ENCODE peak calls at places on chromosomes 6 and 20, in ten cellular contexts. I is CD4-positive, CD25-positive, alpha-beta regulatory T cell; Z is GM23248; J is lower lobe of right lung; E is tibial nerve; S is OCI-LY7; C is CD4-positive, alpha-beta T cell; G is GM23338; H is uterus; V is CD8-positive, alpha-beta T cell. F is an unnamed sample.

GRCh38 chr20:53960586-53961386 is 109.6 kb downstream of the BCAS1 start:
- DNase-seq in H (no peak), S (no peak), Z (peak), V (no peak), G (no peak), J (no peak), C (no peak), E (no peak), I (no peak), F (peak)

GRCh38 chr6:52547647-52548352 is 29.1 kb downstream of the TRAM2 start:
- DNase-seq in J (no peak), G (no peak), E (no peak), H (no peak), V (no peak), S (no peak), I (no peak), C (no peak), Z (no peak), F (no peak)

GRCh38 chr6:137883400-137883888 is 16.4 kb downstream of the TNFAIP3 start:
- DNase-seq in C (no peak), V (no peak), E (no peak), J (no peak), G (no peak), I (no peak), S (no peak), Z (no peak), H (no peak), F (no peak)

GRCh38 chr6:43297644-43298564 is at the start of gene SLC22A7:
- DNase-seq in E (no peak), I (no peak), V (no peak), G (no peak), J (no peak), Z (peak), H (no peak), C (no peak), S (no peak), F (no peak)

GRCh38 chr6:161830866-161831600 is 557.2 kb upstream of the AGPAT4 start:
- DNase-seq in I (no peak), G (no peak), H (no peak), S (no peak), J (no peak), E (no peak), C (no peak), V (no peak), Z (no peak), F (no peak)

GRCh38 chr6:82767037-82767436 is 298.6 kb downstream of the UBE3D start:
- DNase-seq in C (no peak), Z (no peak), V (no peak), H (no peak), G (peak), J (no peak), E (no peak), S (no peak), I (no peak), F (no peak)

GRCh38 chr20:9235518-9235917 is 166.6 kb downstream of the PLCB4 start:
- DNase-seq in J (no peak), H (no peak), G (no peak), S (no peak), C (no peak), Z (peak), I (no peak), V (no peak), E (no peak), F (no peak)

GRCh38 chr6:52063584-52064400 is 23.6 kb downstream of the PKHD1 start:
- DNase-seq in I (peak), V (peak), E (no peak), H (no peak), Z (peak), J (no peak), G (peak), C (peak), S (peak), F (peak)

GRCh38 chr6:128327890-128328289 is 192.5 kb downstream of the PTPRK start:
- DNase-seq in V (no peak), S (peak), I (peak), H (no peak), G (peak), Z (peak), E (no peak), C (no peak), J (no peak), F (no peak)

GRCh38 chr6:164042212-164042611 is 627.7 kb downstream of the QKI start:
- DNase-seq in G (no peak), Z (no peak), C (no peak), J (no peak), H (no peak), E (no peak), I (no peak), S (no peak), V (no peak), F (no peak)

GRCh38 chr6:24489881-24490280 is 503 bp upstream of the GPLD1 start:
- DNase-seq in I (no peak), C (no peak), E (no peak), H (no peak), G (no peak), S (no peak), J (no peak), Z (peak), V (no peak), F (no peak)

GRCh38 chr6:111602481-111603404 is 2.9 kb downstream of the TRAF3IP2 start:
- DNase-seq in C (no peak), S (no peak), J (no peak), I (no peak), Z (peak), G (no peak), H (peak), V (no peak), E (no peak), F (no peak)

GRCh38 chr6:56259682-56260081 is 12.3 kb upstream of the COL21A1 start:
- DNase-seq in Z (peak), E (no peak), H (no peak), S (no peak), J (no peak), C (no peak), G (no peak), I (no peak), V (no peak), F (peak)

GRCh38 chr20:52031574-52032303 is 159.8 kb downstream of the ZFP64 start:
- DNase-seq in H (peak), E (no peak), I (peak), V (no peak), S (no peak), J (no peak), Z (peak), C (no peak), G (peak), F (peak)

GRCh38 chr6:148379966-148380653 is 37.5 kb downstream of the SASH1 start:
- DNase-seq in Z (peak), G (no peak), I (no peak), J (no peak), H (no peak), V (no peak), C (no peak), S (no peak), E (no peak), F (no peak)

GRCh38 chr6:42970859-42971612 is 7.9 kb downstream of the PEX6 start:
- DNase-seq in I (no peak), J (no peak), E (no peak), G (no peak), Z (peak), H (no peak), C (no peak), V (no peak), S (no peak), F (no peak)

GRCh38 chr6:128821116-128821515 is 61.8 kb upstream of the LAMA2 start:
- DNase-seq in V (no peak), J (no peak), E (no peak), G (no peak), Z (no peak), C (no peak), S (no peak), H (no peak), I (no peak), F (no peak)

GRCh38 chr6:169801396-169802160 is 50.2 kb downstream of the ERMARD start:
- DNase-seq in V (no peak), I (no peak), S (no peak), J (no peak), H (no peak), G (no peak), C (no peak), E (no peak), Z (no peak), F (no peak)

GRCh38 chr20:56903421-56903820 is 274.3 kb downstream of the TFAP2C start:
- DNase-seq in E (no peak), Z (no peak), G (no peak), C (no peak), H (no peak), J (no peak), I (no peak), V (no peak), S (no peak), F (no peak)

GRCh38 chr6:121436966-121437756 is 1.7 kb downstream of the GJA1 start:
- DNase-seq in V (no peak), I (peak), G (peak), Z (peak), E (peak), H (peak), C (no peak), J (peak), S (no peak), F (no peak)

GRCh38 chr6:6131492-6132109 is 124.9 kb upstream of the NRN1 start:
- DNase-seq in Z (peak), V (no peak), S (peak), C (no peak), J (no peak), E (no peak), G (peak), H (no peak), I (peak), F (no peak)

GRCh38 chr6:169620171-169621125 is 81.4 kb downstream of the WDR27 start:
- DNase-seq in V (no peak), G (peak), J (peak), S (no peak), E (no peak), I (no peak), H (no peak), C (no peak), Z (peak), F (no peak)

GRCh38 chr20:62141043-62141396 is 2.2 kb downstream of the PSMA7 start:
- DNase-seq in G (no peak), Z (no peak), J (no peak), E (no peak), I (no peak), S (no peak), H (no peak), C (no peak), V (no peak), F (no peak)

GRCh38 chr6:34145161-34146020 is 496 bp downstream of the GRM4 start:
- DNase-seq in Z (peak), H (no peak), G (peak), V (peak), E (no peak), I (peak), J (peak), C (peak), S (peak), F (no peak)

GRCh38 chr6:160146454-160147145 is 25.0 kb downstream of the SLC22A1 start:
- DNase-seq in Z (no peak), G (no peak), C (no peak), S (no peak), V (no peak), J (no peak), I (no peak), E (no peak), H (no peak), F (no peak)
- H3K27ac ChIP-seq in Z (no peak), G (no peak), C (no peak), S (no peak), V (no peak), J (no peak), I (no peak), E (no peak), H (peak), F (no peak)

DNA sequence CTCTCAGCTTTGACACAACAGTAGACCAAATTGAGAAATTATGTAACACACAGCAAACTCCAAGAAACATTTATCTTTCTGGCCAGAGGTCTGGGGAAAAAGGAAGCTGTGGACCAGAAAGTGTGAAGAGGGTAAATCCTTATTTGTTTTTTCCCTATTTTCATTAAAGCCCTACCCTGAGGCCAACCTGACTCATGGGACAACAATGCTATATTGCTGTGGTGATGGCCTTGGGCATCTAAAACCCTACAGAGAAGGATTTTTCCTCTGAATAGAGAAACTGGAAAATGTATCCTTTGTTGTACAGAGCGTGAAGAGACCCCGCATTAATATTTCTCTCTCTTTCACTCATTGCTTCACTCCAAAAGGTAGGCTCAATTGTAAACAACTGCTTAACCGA is 175.3 kb downstream of the CLVS2 start:
- DNase-seq in J (no peak), V (no peak), H (no peak), C (no peak), G (peak), S (no peak), E (no peak), Z (no peak), I (no peak), F (no peak)
- H3K27ac ChIP-seq in J (no peak), V (no peak), H (no peak), C (no peak), G (no peak), S (no peak), E (no peak), Z (no peak), I (no peak), F (no peak)

DNA sequence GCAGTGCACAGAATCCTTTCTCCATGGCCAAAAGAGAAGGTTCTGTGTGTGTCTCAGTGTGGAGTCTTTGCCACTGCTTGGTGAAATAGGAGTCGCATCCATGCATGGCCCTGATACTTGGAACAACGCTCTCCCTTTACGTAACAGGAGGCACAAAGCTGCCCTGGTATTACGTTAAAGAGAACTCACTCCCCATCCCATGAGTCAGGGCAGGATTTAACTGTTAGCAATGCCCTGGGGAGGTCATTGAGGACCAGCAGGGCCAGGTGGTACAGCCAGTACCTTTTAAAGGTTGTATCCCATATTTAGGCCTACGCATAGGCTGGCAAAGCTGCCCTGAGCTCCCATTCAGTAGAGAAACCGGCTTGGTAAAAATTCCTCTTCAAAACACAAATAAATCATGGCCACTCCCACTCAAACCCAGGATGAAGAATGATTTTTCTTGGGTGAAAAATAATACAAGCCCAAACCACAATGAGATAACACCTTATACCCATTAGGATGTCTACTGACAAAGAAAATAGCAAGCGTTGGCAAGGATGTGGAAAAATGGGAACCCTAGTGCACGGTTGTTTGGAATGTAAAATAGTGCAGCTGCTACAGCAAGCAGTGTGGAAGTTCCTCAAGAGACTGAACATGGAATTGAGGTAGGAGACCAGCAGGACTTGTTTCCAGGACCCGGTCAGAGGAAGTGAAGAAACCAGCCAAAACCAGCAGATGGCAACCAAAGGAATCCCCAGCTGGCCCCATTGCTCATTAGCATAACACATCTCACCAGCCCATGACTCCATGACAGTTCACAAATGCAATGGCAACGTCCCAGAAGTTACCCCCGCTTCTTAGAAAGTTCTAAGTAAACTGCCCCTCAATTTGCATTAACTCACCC is 37.0 kb downstream of the MYLK4 start:
- DNase-seq in S (no peak), J (no peak), I (no peak), E (no peak), G (no peak), V (no peak), C (no peak), H (no peak), Z (no peak), F (no peak)
- H3K27ac ChIP-seq in S (no peak), J (no peak), I (no peak), E (no peak), G (no peak), V (no peak), C (no peak), H (no peak), Z (peak), F (no peak)

DNA sequence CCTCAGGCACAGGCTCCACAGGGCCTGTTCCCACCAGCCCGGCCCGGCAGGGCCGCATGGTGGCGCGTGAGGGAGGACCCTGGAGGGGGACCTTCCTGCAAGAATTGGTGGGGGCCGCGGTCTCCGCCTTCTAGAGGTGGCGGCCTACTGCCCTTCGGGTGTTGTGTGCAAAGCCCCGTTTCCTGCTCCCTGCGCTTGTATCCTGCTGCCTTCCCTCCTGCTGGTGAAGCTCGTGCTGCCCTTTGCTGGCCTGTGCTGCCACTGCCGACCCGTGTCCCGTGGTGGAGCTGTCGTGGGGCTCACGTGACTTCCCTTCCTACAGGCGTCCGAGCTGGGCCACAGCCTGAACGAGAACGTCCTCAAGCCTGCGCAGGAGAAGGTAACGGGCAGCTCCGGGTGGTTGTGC is 8.4 kb upstream of the COL20A1 start:
- DNase-seq in H (no peak), G (no peak), E (no peak), J (no peak), Z (no peak), C (no peak), S (no peak), V (no peak), I (peak), F (no peak)
- H3K27ac ChIP-seq in H (no peak), G (no peak), E (no peak), J (no peak), Z (no peak), C (no peak), S (no peak), V (peak), I (peak), F (no peak)

DNA sequence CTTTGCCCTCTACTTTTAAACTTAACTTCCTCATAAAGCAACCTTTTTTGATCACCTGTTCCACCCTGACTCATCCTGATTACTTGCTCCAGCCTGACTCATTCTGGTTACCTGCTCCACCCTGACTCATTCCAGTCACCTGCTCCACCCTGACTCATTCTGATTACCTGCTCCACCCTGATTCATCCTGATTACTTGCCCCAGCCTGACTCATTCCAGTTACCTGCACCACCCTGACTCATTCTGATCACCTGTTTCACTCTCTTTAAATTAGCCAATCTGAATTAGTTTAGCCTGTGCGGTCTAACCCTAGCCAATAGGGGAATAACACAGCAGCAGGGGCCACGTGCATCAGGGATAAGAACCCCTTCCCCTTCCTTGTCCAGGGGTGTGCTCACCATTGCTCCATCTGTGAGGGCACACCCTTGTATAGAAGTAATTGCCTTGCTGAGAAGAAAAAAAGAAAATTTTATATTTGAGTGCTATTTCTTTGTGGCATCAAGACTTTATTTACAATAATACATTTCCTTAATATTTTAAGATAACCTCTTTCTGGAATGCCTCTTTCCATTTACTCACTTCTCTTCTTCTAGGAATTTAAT is 17.9 kb downstream of the HLA-G start:
- DNase-seq in Z (no peak), E (no peak), V (no peak), J (no peak), C (no peak), H (no peak), G (no peak), S (no peak), I (peak), F (no peak)
- H3K27ac ChIP-seq in Z (no peak), E (no peak), V (no peak), J (no peak), C (no peak), H (no peak), G (no peak), S (no peak), I (no peak), F (no peak)

DNA sequence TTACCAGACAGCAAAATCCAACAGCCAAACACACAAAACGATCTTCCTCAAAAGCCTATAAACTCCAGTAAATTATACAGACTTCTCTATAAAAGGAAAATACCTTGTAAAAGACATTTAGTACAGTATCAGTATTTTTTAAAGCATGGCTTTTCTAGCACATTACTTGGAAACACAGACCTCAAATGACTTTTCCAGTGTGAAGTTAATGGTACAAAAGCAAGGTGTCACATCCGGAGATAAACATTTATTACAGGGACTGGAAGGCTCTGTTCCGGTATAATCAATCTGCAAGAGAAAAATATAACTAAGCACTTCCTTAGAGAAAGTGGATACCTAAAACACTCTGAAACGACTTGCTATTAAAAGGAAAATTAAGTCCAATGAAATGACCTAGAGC is 17.1 kb downstream of the TMEM30A start:
- DNase-seq in V (no peak), S (no peak), I (no peak), J (no peak), Z (no peak), H (no peak), C (no peak), E (no peak), G (no peak), F (no peak)
- H3K27ac ChIP-seq in V (no peak), S (no peak), I (no peak), J (no peak), Z (no peak), H (peak), C (no peak), E (no peak), G (peak), F (no peak)

GRCh38 chr6:1324926-1325325 is 13.0 kb downstream of the FOXQ1 start:
- DNase-seq in Z (no peak), V (no peak), I (no peak), C (no peak), H (no peak), E (no peak), S (no peak), J (no peak), G (no peak), F (no peak)

GRCh38 chr6:1318036-1318435 is 6.1 kb downstream of the FOXQ1 start:
- DNase-seq in G (no peak), J (no peak), Z (no peak), S (no peak), H (no peak), V (no peak), C (no peak), E (no peak), I (no peak), F (no peak)

GRCh38 chr6:1322725-1323219 is 10.9 kb downstream of the FOXQ1 start:
- DNase-seq in E (no peak), J (no peak), I (no peak), Z (peak), V (no peak), G (no peak), S (no peak), C (no peak), H (no peak), F (no peak)

GRCh38 chr6:1322206-1322605 is 10.3 kb downstream of the FOXQ1 start:
- DNase-seq in V (no peak), G (no peak), E (no peak), J (no peak), Z (no peak), H (no peak), C (no peak), I (no peak), S (no peak), F (no peak)

DNA sequence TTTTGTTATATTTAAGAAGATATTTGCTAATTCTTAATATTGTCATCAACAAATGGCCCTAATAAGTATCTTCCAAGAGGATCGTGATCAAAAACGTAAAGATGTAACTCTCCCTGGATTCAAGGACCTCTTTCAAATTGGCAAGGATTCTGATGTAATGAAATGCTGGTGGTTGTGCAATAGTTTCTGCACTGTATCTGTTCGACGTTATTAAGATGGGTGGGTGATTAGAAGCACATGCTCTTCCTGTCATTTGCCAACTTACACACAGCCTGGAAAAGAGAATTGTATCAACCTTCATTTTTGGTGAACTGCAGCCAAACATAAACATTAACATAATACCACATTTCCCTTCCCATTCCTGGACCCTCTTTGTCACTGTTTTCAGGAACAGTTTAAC is 9.8 kb downstream of the FOXQ1 start:
- DNase-seq in J (no peak), Z (peak), E (no peak), H (no peak), I (no peak), C (no peak), G (no peak), S (no peak), V (no peak), F (peak)
- H3K27ac ChIP-seq in J (peak), Z (no peak), E (no peak), H (no peak), I (no peak), C (no peak), G (no peak), S (no peak), V (no peak), F (peak)